ENCODE peak calls at places on chromosomes 6 and 20, in five cellular contexts. W is activated CD4-positive, CD25-positive, alpha-beta regulatory T cell; T is HS-5; L is HTR-8/SVneo; J is cardiac septum. I is an unnamed sample.
A peak's percentile ranks its signal among the peaks of the same experiment; 100 is the strongest.

GRCh38 chr6:161273356-161273751 is 507 bp downstream of the AGPAT4 start:
- DNase-seq in W (peak; percentile 31), T (no peak), L (no peak), J (no peak), I (no peak)

GRCh38 chr6:33702345-33702977 is 9.0 kb downstream of the UQCC2 start:
- DNase-seq in W (no peak), T (no peak), L (peak; percentile 51), J (no peak), I (no peak)

GRCh38 chr6:41027799-41028617 is 11.0 kb downstream of the UNC5CL start:
- DNase-seq in W (peak; percentile 51), T (peak; percentile 36), L (peak; percentile 82), J (peak; percentile 95), I (peak; percentile 96)

GRCh38 chr6:111846511-111847409 is 26.5 kb downstream of the FYN start:
- DNase-seq in W (no peak), T (no peak), L (no peak), J (no peak), I (no peak)

GRCh38 chr6:5088780-5089179 is 3.6 kb downstream of the PPP1R3G start:
- DNase-seq in W (no peak), T (no peak), L (no peak), J (no peak), I (no peak)

GRCh38 chr20:11379257-11380011 is 538.3 kb upstream of the BTBD3 start:
- DNase-seq in W (no peak), T (no peak), L (no peak), J (no peak), I (peak; percentile 70)

GRCh38 chr6:132456700-132457143 is 55.4 kb upstream of the MOXD1 start:
- DNase-seq in W (no peak), T (no peak), L (no peak), J (peak; percentile 84), I (no peak)

GRCh38 chr20:16647875-16648597 is 74.8 kb upstream of the KIF16B start:
- DNase-seq in W (no peak), T (no peak), L (no peak), J (no peak), I (no peak)

GRCh38 chr20:57482796-57483195 is 42.1 kb downstream of the CTCFL start:
- DNase-seq in W (no peak), T (no peak), L (no peak), J (peak; percentile 44), I (peak; percentile 64)

GRCh38 chr6:170393807-170394399 is 87.3 kb downstream of the FAM120B start:
- DNase-seq in W (no peak), T (no peak), L (no peak), J (no peak), I (no peak)

GRCh38 chr6:130118236-130118635 is 99.9 kb downstream of the L3MBTL3 start:
- DNase-seq in W (no peak), T (no peak), L (no peak), J (no peak), I (no peak)

GRCh38 chr6:129667621-129668020 is 42.4 kb downstream of the ARHGAP18 start:
- DNase-seq in W (no peak), T (no peak), L (no peak), J (no peak), I (no peak)

GRCh38 chr6:3561745-3562144 is 104.9 kb upstream of the SLC22A23 start:
- DNase-seq in W (no peak), T (no peak), L (peak; percentile 20), J (no peak), I (no peak)

GRCh38 chr20:39049148-39049547 is 87.0 kb downstream of the DHX35 start:
- DNase-seq in W (no peak), T (no peak), L (no peak), J (no peak), I (no peak)

GRCh38 chr6:68729377-68729903 is 94.4 kb downstream of the ADGRB3 start:
- DNase-seq in W (no peak), T (no peak), L (no peak), J (no peak), I (no peak)

GRCh38 chr20:41686961-41687360 is 68.8 kb upstream of the CHD6 start:
- DNase-seq in W (no peak), T (no peak), L (no peak), J (no peak), I (no peak)

GRCh38 chr20:58938541-58938940 is 42.5 kb upstream of the NELFCD start:
- DNase-seq in W (no peak), T (no peak), L (no peak), J (no peak), I (no peak)

GRCh38 chr6:6696867-6697531 is 108.5 kb downstream of the LY86 start:
- DNase-seq in W (no peak), T (no peak), L (peak; percentile 48), J (peak; percentile 85), I (peak; percentile 88)

GRCh38 chr20:37669062-37669772 is 24.6 kb upstream of the CTNNBL1 start:
- DNase-seq in W (no peak), T (no peak), L (peak; percentile 78), J (no peak), I (no peak)

GRCh38 chr20:2694519-2694918 is 1.9 kb downstream of the EBF4 start:
- DNase-seq in W (no peak), T (no peak), L (no peak), J (no peak), I (no peak)

GRCh38 chr20:59992531-59992930 is 34.3 kb downstream of the CDH26 start:
- DNase-seq in W (no peak), T (no peak), L (no peak), J (no peak), I (no peak)

GRCh38 chr20:63846128-63846771 is 15.0 kb upstream of the ABHD16B start:
- DNase-seq in W (no peak), T (no peak), L (peak; percentile 90), J (peak; percentile 90), I (no peak)

GRCh38 chr20:25233016-25233772 is 14.7 kb upstream of the PYGB start:
- DNase-seq in W (no peak), T (no peak), L (peak; percentile 23), J (no peak), I (peak; percentile 90)

GRCh38 chr20:36852187-36852586 is 23.8 kb upstream of the TLDC2 start:
- DNase-seq in W (no peak), T (no peak), L (no peak), J (no peak), I (no peak)

GRCh38 chr20:18831830-18832229 is 18.2 kb downstream of the SCP2D1 start:
- DNase-seq in W (no peak), T (no peak), L (no peak), J (no peak), I (no peak)